ENCODE peak calls at places on chromosomes 7 and 10, in eight cellular contexts. Z is HCT116, V is heart right ventricle, X is fibroblast of villous mesenchyme, M is progenitor cell of endocrine pancreas, D is foreskin fibroblast, E is RWPE1, G is A549. U is an unnamed sample.

GRCh38 chr10:132702601-132703304 is 83.2 kb downstream of the NKX6-2 start:
- DNase-seq in Z (no peak), V (no peak), X (no peak), M (no peak), D (no peak), E (peak), G (no peak), U (no peak)

GRCh38 chr7:54781356-54781912 is 22.4 kb upstream of the SEC61G start:
- DNase-seq in Z (no peak), V (no peak), X (no peak), M (no peak), D (no peak), E (no peak), G (no peak), U (no peak)

GRCh38 chr7:50712527-50713356 is 70.0 kb downstream of the GRB10 start:
- DNase-seq in Z (no peak), V (no peak), X (no peak), M (no peak), D (no peak), E (no peak), G (no peak), U (no peak)

GRCh38 chr7:142385528-142386340 is 127.9 kb upstream of the PRSS58 start:
- DNase-seq in Z (peak), V (peak), X (peak), M (no peak), D (peak), E (peak), G (peak), U (peak)

GRCh38 chr10:122173337-122173736 is 97.8 kb upstream of the BTBD16 start:
- DNase-seq in Z (no peak), V (peak), X (no peak), M (no peak), D (no peak), E (no peak), G (no peak), U (no peak)

GRCh38 chr7:24843821-24844449 is 86.7 kb upstream of the GSDME start:
- DNase-seq in Z (no peak), V (no peak), X (no peak), M (no peak), D (no peak), E (no peak), G (no peak), U (no peak)

GRCh38 chr10:50310560-50311174 is 59.4 kb upstream of the ASAH2 start:
- DNase-seq in Z (peak), V (no peak), X (no peak), M (no peak), D (no peak), E (no peak), G (peak), U (no peak)

GRCh38 chr10:76946268-76946667 is 691.3 kb downstream of the KCNMA1 start:
- DNase-seq in Z (no peak), V (no peak), X (peak), M (no peak), D (peak), E (no peak), G (no peak), U (peak)

GRCh38 chr10:81806842-81807241 is 68.2 kb upstream of the NRG3 start:
- DNase-seq in Z (no peak), V (no peak), X (no peak), M (no peak), D (no peak), E (no peak), G (no peak), U (no peak)

GRCh38 chr10:45282061-45282460 is 33.3 kb downstream of the OR13A1 start:
- DNase-seq in Z (no peak), V (no peak), X (no peak), M (no peak), D (no peak), E (no peak), G (no peak), U (no peak)

GRCh38 chr7:155231241-155231800 is 66.4 kb upstream of the INSIG1 start:
- DNase-seq in Z (no peak), V (no peak), X (no peak), M (no peak), D (no peak), E (no peak), G (no peak), U (no peak)

GRCh38 chr10:21726601-21727295 is 192.7 kb downstream of the MLLT10 start:
- DNase-seq in Z (no peak), V (no peak), X (no peak), M (no peak), D (peak), E (peak), G (no peak), U (no peak)

GRCh38 chr7:95811846-95812445 is 39.6 kb downstream of the DYNC1I1 start:
- DNase-seq in Z (no peak), V (no peak), X (no peak), M (no peak), D (peak), E (no peak), G (no peak), U (no peak)

GRCh38 chr10:7562026-7562425 is 104.7 kb downstream of the ITIH5 start:
- DNase-seq in Z (no peak), V (no peak), X (no peak), M (no peak), D (no peak), E (no peak), G (no peak), U (no peak)

GRCh38 chr10:7565871-7566270 is 100.9 kb downstream of the ITIH5 start:
- DNase-seq in Z (no peak), V (no peak), X (no peak), M (no peak), D (no peak), E (no peak), G (no peak), U (no peak)

GRCh38 chr10:7561216-7561893 is 105.4 kb downstream of the ITIH5 start:
- DNase-seq in Z (no peak), V (peak), X (no peak), M (no peak), D (no peak), E (no peak), G (no peak), U (no peak)

GRCh38 chr10:7563770-7564169 is 103.0 kb downstream of the ITIH5 start:
- DNase-seq in Z (no peak), V (no peak), X (no peak), M (no peak), D (no peak), E (no peak), G (no peak), U (no peak)

GRCh38 chr10:7563368-7563767 is 103.4 kb downstream of the ITIH5 start:
- DNase-seq in Z (no peak), V (peak), X (peak), M (no peak), D (no peak), E (no peak), G (no peak), U (no peak)
- TF ChIP-seq CTCF in Z (no peak), V (no peak), X (no peak), M (no peak), D (no peak), E (no peak), G (no peak), U (no peak)

GRCh38 chr10:43075612-43076003 is 1.3 kb upstream of the RET start:
- DNase-seq in Z (peak), V (no peak), X (no peak), M (no peak), D (no peak), E (peak), G (peak), U (no peak)
- TF ChIP-seq CTCF in Z (peak), V (peak), X (peak), M (peak), D (no peak), E (no peak), G (peak), U (peak)

GRCh38 chr7:93447509-93447908 is 127.0 kb downstream of the CALCR start:
- DNase-seq in Z (no peak), V (no peak), X (no peak), M (no peak), D (no peak), E (no peak), G (no peak), U (no peak)

DNA sequence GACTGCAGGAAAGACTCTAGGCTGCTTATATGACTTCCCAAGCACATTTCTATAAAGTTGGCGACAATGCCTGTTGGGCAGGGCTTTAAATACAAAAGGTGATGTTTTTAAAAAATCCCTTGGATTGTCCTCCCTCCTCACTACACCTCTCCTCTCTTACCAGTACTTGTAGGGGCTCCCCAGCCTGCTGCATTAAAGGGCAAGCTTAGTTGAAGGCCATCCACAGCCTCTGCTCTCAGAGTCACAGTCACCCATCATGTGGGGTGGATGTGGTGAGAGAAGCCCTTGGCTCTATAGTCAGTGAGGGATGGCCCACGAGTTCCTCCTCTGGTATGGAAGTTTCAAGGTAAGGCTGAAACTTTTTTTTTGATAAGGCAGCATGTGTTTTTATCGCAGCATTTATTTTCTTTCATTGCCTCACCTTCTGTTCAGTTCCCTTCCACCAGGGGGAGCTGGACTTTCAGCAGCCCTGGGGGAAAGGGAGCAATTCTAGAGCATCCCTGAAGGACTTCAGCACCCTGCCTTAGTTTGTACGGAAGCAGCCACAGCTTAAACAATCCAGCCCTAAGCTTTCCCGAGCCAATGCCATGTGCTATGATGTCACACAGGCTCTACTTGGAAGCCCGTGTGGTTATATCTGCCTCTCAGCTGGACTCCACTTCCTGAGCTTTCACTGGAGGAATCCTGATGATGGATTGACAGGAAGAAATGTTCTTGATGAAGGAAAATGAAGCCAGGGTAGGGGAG is 131.9 kb downstream of the CALCR start:
- DNase-seq in Z (peak), V (no peak), X (peak), M (peak), D (peak), E (peak), G (peak), U (peak)
- TF ChIP-seq CTCF in Z (peak), V (peak), X (peak), M (peak), D (peak), E (peak), G (peak), U (peak)

DNA sequence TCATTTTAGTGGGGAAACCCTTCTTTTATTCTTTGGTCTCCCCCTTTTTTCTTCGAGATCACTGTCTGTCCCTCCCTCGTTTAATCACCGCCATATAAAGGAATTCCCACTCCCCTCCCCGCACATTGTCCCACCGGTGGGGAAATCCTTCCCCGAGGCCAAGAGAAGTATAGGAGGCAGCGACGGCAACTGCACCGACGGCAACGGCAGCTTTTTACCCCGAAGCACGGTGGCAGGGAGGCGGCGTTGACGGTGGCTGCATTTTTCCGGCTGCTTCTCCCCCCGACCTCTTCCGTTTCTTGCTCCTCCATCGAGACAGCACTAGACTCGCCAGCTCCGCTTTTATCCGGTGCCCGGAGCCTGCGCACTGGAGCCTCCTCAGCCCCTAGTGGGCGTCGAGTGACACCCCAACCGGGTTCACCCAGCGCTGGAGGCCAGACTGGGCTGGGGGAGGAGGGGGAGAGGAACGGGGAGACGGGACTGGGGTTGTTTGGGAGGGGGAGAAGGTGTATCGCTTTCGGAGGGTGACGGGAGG is 655 bp upstream of the KMT2E start:
- DNase-seq in Z (peak), V (peak), X (peak), M (peak), D (peak), E (peak), G (peak), U (peak)
- TF ChIP-seq CTCF in Z (no peak), V (peak), X (peak), M (peak), D (peak), E (no peak), G (peak), U (peak)

GRCh38 chr7:123289200-123289599 is 89.4 kb upstream of the SLC13A1 start:
- DNase-seq in Z (no peak), V (no peak), X (no peak), M (no peak), D (no peak), E (no peak), G (no peak), U (no peak)

GRCh38 chr7:123283373-123283772 is 83.6 kb upstream of the SLC13A1 start:
- DNase-seq in Z (no peak), V (no peak), X (no peak), M (no peak), D (no peak), E (no peak), G (no peak), U (no peak)

GRCh38 chr7:123282181-123282580 is 82.4 kb upstream of the SLC13A1 start:
- DNase-seq in Z (no peak), V (no peak), X (peak), M (no peak), D (no peak), E (no peak), G (no peak), U (no peak)

DNA sequence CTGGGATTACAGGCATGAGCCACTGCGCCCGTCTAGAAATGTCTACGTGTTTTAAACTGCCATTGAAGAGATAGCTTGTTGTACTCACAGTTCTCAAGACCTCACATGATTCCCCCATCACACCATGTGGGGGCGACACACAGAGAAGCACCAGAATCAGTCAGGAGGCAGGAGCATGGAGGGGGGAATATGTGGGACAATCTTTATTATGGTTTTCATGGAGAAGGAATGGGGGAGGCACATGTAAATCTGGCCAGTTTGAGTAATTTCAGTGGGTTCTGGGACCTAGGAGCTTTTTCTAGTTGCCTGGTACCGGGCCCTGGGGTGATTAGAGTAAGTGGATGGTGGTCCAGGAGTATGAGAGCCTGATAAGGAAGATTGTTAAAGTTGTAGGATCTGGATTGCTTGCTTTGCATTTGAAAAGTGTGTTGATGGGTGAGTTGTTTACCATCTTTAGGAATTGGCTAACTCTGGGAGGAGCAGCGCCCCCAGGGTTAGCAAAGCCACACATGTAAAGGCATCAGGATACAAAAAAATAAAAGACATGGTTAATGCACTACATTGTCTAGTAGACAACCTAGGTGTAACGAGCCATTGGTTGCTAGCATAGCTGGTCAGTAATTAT is 85.4 kb upstream of the SLC13A1 start:
- DNase-seq in Z (no peak), V (no peak), X (no peak), M (no peak), D (no peak), E (no peak), G (no peak), U (no peak)
- TF ChIP-seq CTCF in Z (no peak), V (no peak), X (no peak), M (no peak), D (no peak), E (no peak), G (no peak), U (no peak)

U was measured in HFFc6.